ENCODE peak calls at places on chromosome 6, in five cellular contexts. One of them, this sample, is unnamed.

GRCh38 chr6:129844118-129844891 is 16.8 kb downstream of the TMEM244 start:
- DNase-seq in ovary: no peak
- DNase-seq in upper lobe of left lung: no peak
- DNase-seq in testis: no peak
- DNase-seq in psoas muscle: no peak
- DNase-seq in this sample: peak; percentile 81

GRCh38 chr6:44133003-44133931 is 5.9 kb downstream of the TMEM63B start:
- DNase-seq in psoas muscle: peak; percentile 44
- DNase-seq in testis: peak; percentile 70
- DNase-seq in upper lobe of left lung: peak; percentile 79
- DNase-seq in ovary: no peak
- DNase-seq in this sample: peak; percentile 60

GRCh38 chr6:36345681-36346417 is 9.2 kb upstream of the BNIP5 start:
- DNase-seq in ovary: no peak
- DNase-seq in psoas muscle: no peak
- DNase-seq in testis: peak; percentile 47
- DNase-seq in upper lobe of left lung: no peak
- DNase-seq in this sample: no peak

GRCh38 chr6:111418971-111419693 is 63.9 kb downstream of the REV3L start:
- DNase-seq in upper lobe of left lung: no peak
- DNase-seq in testis: no peak
- DNase-seq in ovary: no peak
- DNase-seq in psoas muscle: no peak
- DNase-seq in this sample: peak; percentile 60

GRCh38 chr6:74222768-74223321 is 526.8 kb downstream of the CD109 start:
- DNase-seq in testis: no peak
- DNase-seq in upper lobe of left lung: no peak
- DNase-seq in psoas muscle: no peak
- DNase-seq in ovary: no peak
- DNase-seq in this sample: no peak

GRCh38 chr6:163536770-163537169 is 122.3 kb downstream of the QKI start:
- DNase-seq in testis: no peak
- DNase-seq in ovary: no peak
- DNase-seq in psoas muscle: no peak
- DNase-seq in upper lobe of left lung: no peak
- DNase-seq in this sample: peak; percentile 44

GRCh38 chr6:168007592-168008338 is 10.3 kb downstream of the KIF25 start:
- DNase-seq in testis: no peak
- DNase-seq in psoas muscle: no peak
- DNase-seq in upper lobe of left lung: peak; percentile 67
- DNase-seq in ovary: no peak
- DNase-seq in this sample: peak; percentile 94

GRCh38 chr6:41405941-41406340 is 70.5 kb downstream of the NCR2 start:
- DNase-seq in testis: no peak
- DNase-seq in ovary: no peak
- DNase-seq in psoas muscle: no peak
- DNase-seq in upper lobe of left lung: no peak
- DNase-seq in this sample: no peak

GRCh38 chr6:147820520-147820919 is 312.0 kb downstream of the SAMD5 start:
- DNase-seq in testis: no peak
- DNase-seq in ovary: no peak
- DNase-seq in psoas muscle: no peak
- DNase-seq in upper lobe of left lung: no peak
- DNase-seq in this sample: no peak

GRCh38 chr6:21437583-21437982 is 156.0 kb upstream of the SOX4 start:
- DNase-seq in psoas muscle: no peak
- DNase-seq in testis: no peak
- DNase-seq in upper lobe of left lung: no peak
- DNase-seq in ovary: no peak
- DNase-seq in this sample: no peak

GRCh38 chr6:137869781-137870180 is 2.7 kb downstream of the TNFAIP3 start:
- DNase-seq in ovary: no peak
- DNase-seq in upper lobe of left lung: no peak
- DNase-seq in testis: no peak
- DNase-seq in psoas muscle: no peak
- DNase-seq in this sample: no peak

GRCh38 chr6:163457637-163458561 is 43.4 kb downstream of the QKI start:
- DNase-seq in testis: no peak
- DNase-seq in ovary: no peak
- DNase-seq in psoas muscle: peak; percentile 20
- DNase-seq in upper lobe of left lung: peak; percentile 61
- DNase-seq in this sample: peak; percentile 30

GRCh38 chr6:107344981-107345380 is 114.4 kb downstream of the PDSS2 start:
- DNase-seq in testis: no peak
- DNase-seq in ovary: no peak
- DNase-seq in upper lobe of left lung: no peak
- DNase-seq in psoas muscle: no peak
- DNase-seq in this sample: no peak

GRCh38 chr6:90350689-90351554 is 54.3 kb upstream of the BACH2 start:
- DNase-seq in testis: no peak
- DNase-seq in upper lobe of left lung: peak; percentile 27
- DNase-seq in ovary: no peak
- DNase-seq in psoas muscle: no peak
- DNase-seq in this sample: no peak

GRCh38 chr6:116033687-116034303 is 26.9 kb downstream of the FRK start:
- DNase-seq in testis: no peak
- DNase-seq in upper lobe of left lung: no peak
- DNase-seq in ovary: no peak
- DNase-seq in psoas muscle: no peak
- DNase-seq in this sample: no peak
- H3K4me1 ChIP-seq in testis: no peaks in the 10 kb centered on the region
- H3K4me1 ChIP-seq in upper lobe of left lung: no peaks in the 10 kb centered on the region
- H3K4me1 ChIP-seq in ovary: peaks cover 6% of the 10 kb centered on the region
- H3K4me1 ChIP-seq in psoas muscle: peaks cover 15% of the 10 kb centered on the region
- H3K4me1 ChIP-seq in this sample: peaks cover 26% of the 10 kb centered on the region

DNA sequence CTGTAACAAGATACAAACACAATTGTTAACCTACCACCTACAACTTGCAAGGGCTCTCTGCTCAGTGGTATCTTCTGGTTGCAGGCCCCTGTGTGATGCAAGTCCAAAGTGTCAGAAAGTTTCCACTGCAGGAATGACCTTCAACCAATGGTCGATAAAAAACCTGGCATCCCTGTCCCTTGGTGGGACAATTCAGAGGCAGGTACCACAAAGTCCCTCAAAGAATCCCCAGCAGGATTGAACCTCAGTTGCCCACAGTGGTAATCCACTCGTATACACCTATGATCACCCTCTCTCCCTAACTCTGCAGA is 15.9 kb downstream of the GLO1 start:
- DNase-seq in upper lobe of left lung: no peak
- DNase-seq in psoas muscle: no peak
- DNase-seq in ovary: no peak
- DNase-seq in testis: peak; percentile 22
- DNase-seq in this sample: no peak
- TF ChIP-seq CTCF in upper lobe of left lung: no peak
- TF ChIP-seq CTCF in psoas muscle: no peak
- TF ChIP-seq CTCF in ovary: no peak
- TF ChIP-seq CTCF in testis: no peak
- TF ChIP-seq CTCF in this sample: no peak

GRCh38 chr6:34391711-34392496 is 565 bp downstream of the NUDT3 start:
- DNase-seq in upper lobe of left lung: peak; percentile 53
- DNase-seq in testis: peak; percentile 73
- DNase-seq in psoas muscle: peak; percentile 59
- DNase-seq in ovary: peak; percentile 63
- DNase-seq in this sample: peak; percentile 47

GRCh38 chr6:34392497-34393190 is at the start of gene NUDT3:
- DNase-seq in psoas muscle: peak; percentile 96
- DNase-seq in testis: peak; percentile 95
- DNase-seq in ovary: peak; percentile 97
- DNase-seq in upper lobe of left lung: peak; percentile 95
- DNase-seq in this sample: peak; percentile 91

GRCh38 chr6:34391023-34391485 is 1.4 kb downstream of the NUDT3 start:
- DNase-seq in testis: peak; percentile 20
- DNase-seq in psoas muscle: peak; percentile 55
- DNase-seq in ovary: no peak
- DNase-seq in upper lobe of left lung: peak; percentile 62
- DNase-seq in this sample: peak; percentile 51

GRCh38 chr6:34389034-34389433 is 3.4 kb downstream of the NUDT3 start:
- DNase-seq in ovary: no peak
- DNase-seq in psoas muscle: no peak
- DNase-seq in upper lobe of left lung: no peak
- DNase-seq in testis: no peak
- DNase-seq in this sample: no peak

DNA sequence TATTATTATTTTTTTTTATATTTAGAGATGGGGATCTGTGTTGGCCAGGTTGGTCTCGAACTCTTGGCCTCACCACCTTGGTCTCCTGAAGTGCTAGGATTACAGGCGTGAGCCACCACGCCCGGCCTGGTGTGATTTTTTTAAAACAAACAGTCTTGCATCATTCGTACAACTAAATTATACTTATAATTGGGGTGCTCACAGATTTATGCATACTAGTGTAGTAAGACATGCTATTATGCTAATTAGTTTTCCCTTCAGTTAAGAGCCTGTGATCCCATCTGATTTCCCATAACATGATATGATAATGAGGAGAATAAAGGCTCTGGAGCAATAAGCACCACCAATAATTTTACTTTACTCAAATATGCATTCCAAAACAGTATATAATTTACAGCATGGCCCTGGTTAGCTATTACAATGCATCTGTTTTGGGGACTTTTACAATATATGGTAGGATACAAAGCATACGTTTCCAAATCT is 1.9 kb downstream of the NUDT3 start:
- DNase-seq in ovary: no peak
- DNase-seq in testis: no peak
- DNase-seq in psoas muscle: no peak
- DNase-seq in upper lobe of left lung: no peak
- DNase-seq in this sample: no peak
- H3K4me1 ChIP-seq in ovary: peaks cover 5% of the 10 kb centered on the region
- H3K4me1 ChIP-seq in testis: peaks cover 16% of the 10 kb centered on the region
- H3K4me1 ChIP-seq in psoas muscle: peaks cover 66% of the 10 kb centered on the region
- H3K4me1 ChIP-seq in upper lobe of left lung: peaks cover 25% of the 10 kb centered on the region
- H3K4me1 ChIP-seq in this sample: peaks cover 11% of the 10 kb centered on the region

GRCh38 chr6:158797331-158798202 is 21.6 kb downstream of the EZR start:
- DNase-seq in testis: no peak
- DNase-seq in ovary: no peak
- DNase-seq in psoas muscle: no peak
- DNase-seq in upper lobe of left lung: peak; percentile 15
- DNase-seq in this sample: no peak

GRCh38 chr6:158789115-158789917 is 29.9 kb downstream of the EZR start:
- DNase-seq in upper lobe of left lung: peak; percentile 23
- DNase-seq in testis: no peak
- DNase-seq in psoas muscle: no peak
- DNase-seq in ovary: no peak
- DNase-seq in this sample: no peak

GRCh38 chr6:158796353-158796752 is 22.8 kb downstream of the EZR start:
- DNase-seq in psoas muscle: no peak
- DNase-seq in testis: no peak
- DNase-seq in upper lobe of left lung: no peak
- DNase-seq in ovary: no peak
- DNase-seq in this sample: no peak

GRCh38 chr6:158795516-158795915 is 23.7 kb downstream of the EZR start:
- DNase-seq in ovary: no peak
- DNase-seq in testis: no peak
- DNase-seq in upper lobe of left lung: peak; percentile 14
- DNase-seq in psoas muscle: no peak
- DNase-seq in this sample: no peak

GRCh38 chr6:158793432-158793831 is 25.7 kb downstream of the EZR start:
- DNase-seq in psoas muscle: no peak
- DNase-seq in testis: no peak
- DNase-seq in upper lobe of left lung: peak; percentile 21
- DNase-seq in ovary: no peak
- DNase-seq in this sample: peak; percentile 57
- TF ChIP-seq CTCF in psoas muscle: peak; percentile 31
- TF ChIP-seq CTCF in testis: no peak
- TF ChIP-seq CTCF in upper lobe of left lung: peak; percentile 29
- TF ChIP-seq CTCF in ovary: no peak
- TF ChIP-seq CTCF in this sample: peak; percentile 50

DNA sequence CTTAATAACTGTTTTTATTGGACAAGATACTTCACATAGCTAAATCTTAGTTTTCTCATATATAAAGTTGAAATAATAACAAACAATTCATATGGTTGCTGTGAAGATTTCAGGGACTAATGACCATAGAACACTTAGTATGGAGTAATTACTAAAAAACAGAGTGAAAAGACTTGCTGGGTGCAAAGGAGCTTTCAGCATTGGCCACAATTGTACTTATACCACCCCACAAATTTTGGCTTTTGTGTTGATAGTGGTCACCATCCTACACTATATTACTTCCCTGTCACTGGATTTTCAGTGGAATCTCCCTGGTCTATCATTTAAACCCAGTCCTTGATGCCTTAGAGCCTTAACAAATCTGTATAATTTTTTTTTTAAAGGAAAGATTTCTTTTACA is 398.6 kb upstream of the EPHA7 start:
- DNase-seq in psoas muscle: no peak
- DNase-seq in testis: no peak
- DNase-seq in ovary: no peak
- DNase-seq in upper lobe of left lung: no peak
- DNase-seq in this sample: no peak
- H3K4me1 ChIP-seq in psoas muscle: no peaks in the 10 kb centered on the region
- H3K4me1 ChIP-seq in testis: no peaks in the 10 kb centered on the region
- H3K4me1 ChIP-seq in ovary: no peaks in the 10 kb centered on the region
- H3K4me1 ChIP-seq in upper lobe of left lung: no peaks in the 10 kb centered on the region
- H3K4me1 ChIP-seq in this sample: no peaks in the 10 kb centered on the region

GRCh38 chr6:28580484-28580883 is 54.8 kb downstream of the GPX5 start:
- DNase-seq in upper lobe of left lung: no peak
- DNase-seq in testis: no peak
- DNase-seq in ovary: no peak
- DNase-seq in psoas muscle: no peak
- DNase-seq in this sample: peak; percentile 41
- TF ChIP-seq CTCF in upper lobe of left lung: no peak
- TF ChIP-seq CTCF in testis: no peak
- TF ChIP-seq CTCF in ovary: no peak
- TF ChIP-seq CTCF in psoas muscle: no peak
- TF ChIP-seq CTCF in this sample: peak; percentile 51

DNA sequence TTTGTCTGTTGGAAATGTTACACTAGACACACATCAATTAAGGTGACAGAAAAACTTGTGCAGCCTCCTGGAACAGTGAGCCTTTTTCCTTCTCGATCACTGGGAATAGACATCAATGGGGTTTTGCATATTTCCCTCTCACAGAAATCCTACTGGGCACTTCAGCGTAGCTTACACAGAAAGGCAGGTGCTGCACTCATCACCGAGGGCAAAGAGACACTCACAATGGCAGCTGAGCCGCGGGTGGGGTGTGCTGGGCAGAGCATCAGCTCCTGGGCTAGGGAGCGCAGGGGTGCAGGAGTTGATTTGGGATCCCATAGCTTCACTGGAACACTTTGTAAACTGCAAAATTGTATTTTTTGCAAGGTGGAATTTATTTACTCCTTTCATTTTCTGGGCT is 64.4 kb downstream of the THBS2 start:
- DNase-seq in upper lobe of left lung: no peak
- DNase-seq in testis: no peak
- DNase-seq in ovary: no peak
- DNase-seq in psoas muscle: no peak
- DNase-seq in this sample: no peak
- H3K4me1 ChIP-seq in upper lobe of left lung: no peaks in the 10 kb centered on the region
- H3K4me1 ChIP-seq in testis: no peaks in the 10 kb centered on the region
- H3K4me1 ChIP-seq in ovary: peaks cover 12% of the 10 kb centered on the region
- H3K4me1 ChIP-seq in psoas muscle: peaks cover 4% of the 10 kb centered on the region
- H3K4me1 ChIP-seq in this sample: no peaks in the 10 kb centered on the region

DNA sequence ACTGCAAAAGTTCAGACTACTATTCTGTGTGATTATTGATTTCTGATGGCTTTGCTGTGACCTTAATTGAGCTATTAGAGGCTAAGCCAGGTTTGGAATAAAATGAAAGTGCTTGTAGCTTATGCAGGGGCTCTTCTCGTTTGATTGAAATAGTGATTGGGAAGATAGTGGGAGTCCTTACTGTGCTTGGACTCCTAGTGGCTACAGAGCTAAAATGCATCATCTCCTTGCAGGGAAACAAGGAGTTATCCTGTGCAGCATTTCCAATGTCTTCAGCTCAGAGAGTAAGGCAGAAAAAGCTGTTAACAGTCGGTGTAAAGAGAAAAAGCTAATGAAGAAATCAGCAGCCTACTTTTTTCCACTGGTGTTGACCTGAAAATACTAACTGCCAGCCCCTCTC is 173.5 kb downstream of the SLC35F1 start:
- DNase-seq in ovary: no peak
- DNase-seq in testis: no peak
- DNase-seq in psoas muscle: no peak
- DNase-seq in upper lobe of left lung: no peak
- DNase-seq in this sample: peak; percentile 4
- TF ChIP-seq CTCF in ovary: no peak
- TF ChIP-seq CTCF in testis: no peak
- TF ChIP-seq CTCF in psoas muscle: no peak
- TF ChIP-seq CTCF in upper lobe of left lung: no peak
- TF ChIP-seq CTCF in this sample: peak; percentile 28

This sample was measured in PC-3.